ENCODE peak calls at places on chromosomes 11 and 22, in ten cellular contexts. One of them, this sample, is unnamed.

GRCh38 chr11:14193644-14194043 is 165.3 kb downstream of the RRAS2 start:
- DNase-seq in neural progenitor cell: peak; percentile 22
- DNase-seq in retinal pigment epithelial cell: no peak
- DNase-seq in Calu3: no peak
- DNase-seq in endothelial cell: no peak
- DNase-seq in thoracic aorta: no peak
- DNase-seq in heart left ventricle: no peak
- DNase-seq in dorsolateral prefrontal cortex: no peak
- DNase-seq in astrocyte of the spinal cord: no peak
- DNase-seq in progenitor cell of endocrine pancreas: no peak
- DNase-seq in this sample: no peak

GRCh38 chr11:61162092-61162935 is 1.1 kb upstream of the VPS37C start:
- DNase-seq in neural progenitor cell: no peak
- DNase-seq in retinal pigment epithelial cell: peak; percentile 40
- DNase-seq in Calu3: no peak
- DNase-seq in endothelial cell: no peak
- DNase-seq in thoracic aorta: no peak
- DNase-seq in heart left ventricle: peak; percentile 39
- DNase-seq in dorsolateral prefrontal cortex: peak; percentile 57
- DNase-seq in astrocyte of the spinal cord: peak; percentile 32
- DNase-seq in progenitor cell of endocrine pancreas: no peak
- DNase-seq in this sample: no peak

GRCh38 chr22:49505337-49506009 is 322.2 kb downstream of the BRD1 start:
- DNase-seq in neural progenitor cell: no peak
- DNase-seq in retinal pigment epithelial cell: no peak
- DNase-seq in Calu3: no peak
- DNase-seq in endothelial cell: no peak
- DNase-seq in thoracic aorta: no peak
- DNase-seq in heart left ventricle: no peak
- DNase-seq in dorsolateral prefrontal cortex: no peak
- DNase-seq in astrocyte of the spinal cord: no peak
- DNase-seq in progenitor cell of endocrine pancreas: no peak
- DNase-seq in this sample: no peak

GRCh38 chr22:37018815-37019308 is 385 bp downstream of the TST start:
- DNase-seq in neural progenitor cell: peak; percentile 72
- DNase-seq in retinal pigment epithelial cell: no peak
- DNase-seq in Calu3: peak; percentile 56
- DNase-seq in endothelial cell: peak; percentile 41
- DNase-seq in thoracic aorta: no peak
- DNase-seq in heart left ventricle: peak; percentile 74
- DNase-seq in dorsolateral prefrontal cortex: no peak
- DNase-seq in astrocyte of the spinal cord: peak; percentile 52
- DNase-seq in progenitor cell of endocrine pancreas: no peak
- DNase-seq in this sample: no peak

GRCh38 chr11:8748317-8748716 is 65.7 kb downstream of the RPL27A start:
- DNase-seq in neural progenitor cell: no peak
- DNase-seq in retinal pigment epithelial cell: no peak
- DNase-seq in Calu3: no peak
- DNase-seq in endothelial cell: no peak
- DNase-seq in thoracic aorta: no peak
- DNase-seq in heart left ventricle: no peak
- DNase-seq in dorsolateral prefrontal cortex: no peak
- DNase-seq in astrocyte of the spinal cord: no peak
- DNase-seq in progenitor cell of endocrine pancreas: no peak
- DNase-seq in this sample: no peak

GRCh38 chr22:17476838-17477237 is 86.5 kb upstream of the SLC25A18 start:
- DNase-seq in neural progenitor cell: no peak
- DNase-seq in retinal pigment epithelial cell: no peak
- DNase-seq in Calu3: no peak
- DNase-seq in endothelial cell: no peak
- DNase-seq in thoracic aorta: no peak
- DNase-seq in heart left ventricle: no peak
- DNase-seq in dorsolateral prefrontal cortex: no peak
- DNase-seq in astrocyte of the spinal cord: no peak
- DNase-seq in progenitor cell of endocrine pancreas: no peak
- DNase-seq in this sample: no peak

GRCh38 chr11:119000906-119001305 is 3.0 kb downstream of the CENATAC start:
- DNase-seq in neural progenitor cell: no peak
- DNase-seq in retinal pigment epithelial cell: no peak
- DNase-seq in Calu3: no peak
- DNase-seq in endothelial cell: no peak
- DNase-seq in thoracic aorta: no peak
- DNase-seq in heart left ventricle: no peak
- DNase-seq in dorsolateral prefrontal cortex: no peak
- DNase-seq in astrocyte of the spinal cord: no peak
- DNase-seq in progenitor cell of endocrine pancreas: no peak
- DNase-seq in this sample: no peak

GRCh38 chr22:19823191-19823590 is 31.5 kb downstream of the GNB1L start:
- DNase-seq in neural progenitor cell: no peak
- DNase-seq in retinal pigment epithelial cell: no peak
- DNase-seq in Calu3: no peak
- DNase-seq in endothelial cell: peak; percentile 1
- DNase-seq in thoracic aorta: no peak
- DNase-seq in heart left ventricle: no peak
- DNase-seq in dorsolateral prefrontal cortex: peak; percentile 4
- DNase-seq in astrocyte of the spinal cord: no peak
- DNase-seq in progenitor cell of endocrine pancreas: no peak
- DNase-seq in this sample: peak; percentile 76

GRCh38 chr11:14956111-14956510 is 16.0 kb downstream of the CALCA start:
- DNase-seq in neural progenitor cell: no peak
- DNase-seq in retinal pigment epithelial cell: no peak
- DNase-seq in Calu3: no peak
- DNase-seq in endothelial cell: no peak
- DNase-seq in thoracic aorta: no peak
- DNase-seq in heart left ventricle: no peak
- DNase-seq in dorsolateral prefrontal cortex: no peak
- DNase-seq in astrocyte of the spinal cord: no peak
- DNase-seq in progenitor cell of endocrine pancreas: no peak
- DNase-seq in this sample: no peak

GRCh38 chr11:60972182-60973030 is 926 bp downstream of the CD6 start:
- DNase-seq in neural progenitor cell: no peak
- DNase-seq in retinal pigment epithelial cell: no peak
- DNase-seq in Calu3: no peak
- DNase-seq in endothelial cell: no peak
- DNase-seq in thoracic aorta: no peak
- DNase-seq in heart left ventricle: no peak
- DNase-seq in dorsolateral prefrontal cortex: no peak
- DNase-seq in astrocyte of the spinal cord: no peak
- DNase-seq in progenitor cell of endocrine pancreas: no peak
- DNase-seq in this sample: no peak

GRCh38 chr11:5690736-5691135 is 1.1 kb downstream of the TRIM22 start:
- DNase-seq in neural progenitor cell: no peak
- DNase-seq in retinal pigment epithelial cell: no peak
- DNase-seq in Calu3: no peak
- DNase-seq in endothelial cell: no peak
- DNase-seq in thoracic aorta: no peak
- DNase-seq in heart left ventricle: no peak
- DNase-seq in dorsolateral prefrontal cortex: no peak
- DNase-seq in astrocyte of the spinal cord: peak; percentile 29
- DNase-seq in progenitor cell of endocrine pancreas: no peak
- DNase-seq in this sample: no peak

GRCh38 chr11:128653828-128654231 is 40.0 kb upstream of the FLI1 start:
- DNase-seq in neural progenitor cell: peak; percentile 42
- DNase-seq in retinal pigment epithelial cell: peak; percentile 44
- DNase-seq in Calu3: peak; percentile 25
- DNase-seq in endothelial cell: no peak
- DNase-seq in thoracic aorta: no peak
- DNase-seq in heart left ventricle: peak; percentile 54
- DNase-seq in dorsolateral prefrontal cortex: no peak
- DNase-seq in astrocyte of the spinal cord: peak; percentile 85
- DNase-seq in progenitor cell of endocrine pancreas: no peak
- DNase-seq in this sample: no peak
- TF ChIP-seq CTCF in neural progenitor cell: no peak
- TF ChIP-seq CTCF in retinal pigment epithelial cell: peak; percentile 20
- TF ChIP-seq CTCF in Calu3: no peak
- TF ChIP-seq CTCF in endothelial cell: no peak
- TF ChIP-seq CTCF in thoracic aorta: no peak
- TF ChIP-seq CTCF in heart left ventricle: no peak
- TF ChIP-seq CTCF in dorsolateral prefrontal cortex: no peak
- TF ChIP-seq CTCF in astrocyte of the spinal cord: no peak
- TF ChIP-seq CTCF in progenitor cell of endocrine pancreas: no peak
- TF ChIP-seq CTCF in this sample: peak; percentile 30

GRCh38 chr11:7577226-7577882 is 63.6 kb downstream of the PPFIBP2 start:
- DNase-seq in neural progenitor cell: no peak
- DNase-seq in retinal pigment epithelial cell: no peak
- DNase-seq in Calu3: no peak
- DNase-seq in endothelial cell: no peak
- DNase-seq in thoracic aorta: no peak
- DNase-seq in heart left ventricle: peak; percentile 59
- DNase-seq in dorsolateral prefrontal cortex: peak; percentile 10
- DNase-seq in astrocyte of the spinal cord: peak; percentile 18
- DNase-seq in progenitor cell of endocrine pancreas: no peak
- DNase-seq in this sample: no peak
- TF ChIP-seq CTCF in neural progenitor cell: no peak
- TF ChIP-seq CTCF in retinal pigment epithelial cell: peak; percentile 17
- TF ChIP-seq CTCF in Calu3: no peak
- TF ChIP-seq CTCF in endothelial cell: no peak
- TF ChIP-seq CTCF in thoracic aorta: no peak
- TF ChIP-seq CTCF in heart left ventricle: no peak
- TF ChIP-seq CTCF in dorsolateral prefrontal cortex: no peak
- TF ChIP-seq CTCF in astrocyte of the spinal cord: no peak
- TF ChIP-seq CTCF in progenitor cell of endocrine pancreas: no peak
- TF ChIP-seq CTCF in this sample: no peak

GRCh38 chr11:73592640-73593039 is 5.3 kb downstream of the FAM168A start:
- DNase-seq in neural progenitor cell: no peak
- DNase-seq in retinal pigment epithelial cell: no peak
- DNase-seq in Calu3: no peak
- DNase-seq in endothelial cell: no peak
- DNase-seq in thoracic aorta: no peak
- DNase-seq in heart left ventricle: no peak
- DNase-seq in dorsolateral prefrontal cortex: no peak
- DNase-seq in astrocyte of the spinal cord: no peak
- DNase-seq in progenitor cell of endocrine pancreas: no peak
- DNase-seq in this sample: no peak

GRCh38 chr11:73597340-73597955 is 464 bp downstream of the FAM168A start:
- DNase-seq in neural progenitor cell: no peak
- DNase-seq in retinal pigment epithelial cell: no peak
- DNase-seq in Calu3: no peak
- DNase-seq in endothelial cell: peak; percentile 5
- DNase-seq in thoracic aorta: peak; percentile 2
- DNase-seq in heart left ventricle: no peak
- DNase-seq in dorsolateral prefrontal cortex: peak; percentile 10
- DNase-seq in astrocyte of the spinal cord: no peak
- DNase-seq in progenitor cell of endocrine pancreas: no peak
- DNase-seq in this sample: no peak

GRCh38 chr11:73596547-73596946 is 1.4 kb downstream of the FAM168A start:
- DNase-seq in neural progenitor cell: no peak
- DNase-seq in retinal pigment epithelial cell: no peak
- DNase-seq in Calu3: no peak
- DNase-seq in endothelial cell: no peak
- DNase-seq in thoracic aorta: no peak
- DNase-seq in heart left ventricle: no peak
- DNase-seq in dorsolateral prefrontal cortex: no peak
- DNase-seq in astrocyte of the spinal cord: no peak
- DNase-seq in progenitor cell of endocrine pancreas: no peak
- DNase-seq in this sample: no peak

GRCh38 chr11:73598719-73599379 is 937 bp upstream of the FAM168A start:
- DNase-seq in neural progenitor cell: no peak
- DNase-seq in retinal pigment epithelial cell: no peak
- DNase-seq in Calu3: no peak
- DNase-seq in endothelial cell: no peak
- DNase-seq in thoracic aorta: no peak
- DNase-seq in heart left ventricle: no peak
- DNase-seq in dorsolateral prefrontal cortex: no peak
- DNase-seq in astrocyte of the spinal cord: no peak
- DNase-seq in progenitor cell of endocrine pancreas: no peak
- DNase-seq in this sample: no peak

DNA sequence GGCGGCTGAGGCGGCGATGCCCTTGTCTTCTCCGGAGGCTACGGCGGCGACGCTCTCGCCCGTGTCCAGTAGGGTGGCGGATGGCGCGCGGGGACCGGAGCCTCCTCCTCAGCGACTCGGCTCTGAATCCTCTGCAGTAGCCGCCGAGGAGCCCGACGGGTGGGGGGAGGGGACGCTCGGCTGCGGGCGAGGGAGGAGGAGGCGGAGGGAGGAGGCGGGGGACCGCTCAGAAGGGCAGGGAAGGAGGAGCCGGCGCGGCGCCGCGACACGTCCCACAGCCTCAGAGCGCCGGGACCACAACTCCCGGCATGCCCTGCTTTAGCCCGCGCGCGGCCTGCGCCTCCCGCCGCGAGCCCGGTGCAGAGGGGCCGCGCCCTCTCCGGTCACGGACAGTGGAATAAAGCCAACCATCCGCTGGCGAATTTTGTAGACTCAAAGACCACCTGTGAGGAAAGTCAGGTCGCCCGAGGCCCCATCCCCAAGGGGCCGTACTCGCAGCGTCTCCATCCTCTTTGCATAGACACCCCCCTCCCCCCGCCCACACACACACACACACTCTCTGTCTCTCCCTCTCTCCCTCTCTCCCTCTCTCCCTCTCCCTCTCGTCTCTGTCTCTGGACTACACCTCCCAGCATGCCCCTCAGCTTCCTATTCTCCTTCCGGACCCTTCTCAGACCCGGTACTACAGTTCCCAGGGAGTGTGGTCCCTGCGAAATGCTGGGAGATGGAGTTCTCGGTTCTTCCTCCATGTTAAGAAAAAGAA is at the start of gene FAM168A:
- DNase-seq in neural progenitor cell: peak; percentile 98
- DNase-seq in retinal pigment epithelial cell: peak; percentile 93
- DNase-seq in Calu3: peak; percentile 92
- DNase-seq in endothelial cell: peak; percentile 92
- DNase-seq in thoracic aorta: peak; percentile 81
- DNase-seq in heart left ventricle: peak; percentile 98
- DNase-seq in dorsolateral prefrontal cortex: peak; percentile 96
- DNase-seq in astrocyte of the spinal cord: peak; percentile 98
- DNase-seq in progenitor cell of endocrine pancreas: peak; percentile 93
- DNase-seq in this sample: peak; percentile 97
- TF ChIP-seq CTCF in neural progenitor cell: peak; percentile 42
- TF ChIP-seq CTCF in retinal pigment epithelial cell: no peak
- TF ChIP-seq CTCF in Calu3: no peak
- TF ChIP-seq CTCF in endothelial cell: no peak
- TF ChIP-seq CTCF in thoracic aorta: peak; percentile 46
- TF ChIP-seq CTCF in heart left ventricle: no peak
- TF ChIP-seq CTCF in dorsolateral prefrontal cortex: no peak
- TF ChIP-seq CTCF in astrocyte of the spinal cord: no peak
- TF ChIP-seq CTCF in progenitor cell of endocrine pancreas: peak; percentile 44
- TF ChIP-seq CTCF in this sample: peak; percentile 26

DNA sequence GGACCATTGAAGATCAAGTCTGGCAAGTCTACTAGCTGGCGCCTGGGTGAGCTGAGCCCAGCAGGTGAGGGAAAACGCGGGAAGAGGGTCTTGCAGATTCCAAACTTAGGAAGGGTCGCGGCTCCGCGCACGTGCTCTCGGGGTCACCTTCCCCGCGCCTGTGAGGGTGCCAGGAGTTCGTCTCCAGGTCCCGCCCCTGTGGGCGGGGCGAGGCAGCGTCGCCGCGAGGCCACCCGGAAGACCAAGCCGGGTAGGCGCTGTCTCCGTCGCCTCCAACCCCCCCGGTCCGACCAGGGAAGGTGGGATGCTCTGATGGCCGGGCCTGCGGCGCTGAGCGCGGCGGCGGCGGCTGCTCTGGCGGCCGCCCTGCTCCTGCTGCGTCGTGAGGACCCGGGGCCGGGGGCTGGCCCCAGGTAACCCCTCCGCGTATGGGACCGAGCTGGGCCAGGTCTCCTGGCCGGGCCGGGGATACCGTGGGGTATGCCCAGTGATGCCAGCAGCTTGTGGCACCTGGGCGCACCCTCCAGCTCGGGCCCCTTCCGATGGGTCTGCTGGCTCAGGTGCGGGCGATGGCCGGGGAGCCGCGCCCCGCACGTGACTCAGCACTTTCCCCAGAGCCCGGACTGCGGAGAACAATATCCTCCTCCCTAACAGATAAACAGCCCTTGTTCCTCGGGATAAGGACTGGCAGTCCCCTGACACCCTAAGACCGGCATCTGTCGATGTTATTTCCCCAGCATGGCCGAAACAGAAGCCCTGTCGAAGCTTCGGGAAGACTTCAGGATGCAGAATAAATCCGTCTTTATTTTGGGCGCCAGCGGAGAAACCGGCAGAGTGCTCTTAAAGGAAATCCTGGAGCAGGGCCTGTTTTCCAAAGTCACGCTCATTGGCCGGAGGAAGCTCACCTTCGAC is at the start of gene HTATIP2:
- DNase-seq in neural progenitor cell: peak; percentile 70
- DNase-seq in retinal pigment epithelial cell: no peak
- DNase-seq in Calu3: peak; percentile 76
- DNase-seq in endothelial cell: peak; percentile 37
- DNase-seq in thoracic aorta: no peak
- DNase-seq in heart left ventricle: peak; percentile 74
- DNase-seq in dorsolateral prefrontal cortex: peak; percentile 50
- DNase-seq in astrocyte of the spinal cord: peak; percentile 43
- DNase-seq in progenitor cell of endocrine pancreas: peak; percentile 26
- DNase-seq in this sample: no peak
- TF ChIP-seq CTCF in neural progenitor cell: no peak
- TF ChIP-seq CTCF in retinal pigment epithelial cell: no peak
- TF ChIP-seq CTCF in Calu3: no peak
- TF ChIP-seq CTCF in endothelial cell: no peak
- TF ChIP-seq CTCF in thoracic aorta: no peak
- TF ChIP-seq CTCF in heart left ventricle: no peak
- TF ChIP-seq CTCF in dorsolateral prefrontal cortex: no peak
- TF ChIP-seq CTCF in astrocyte of the spinal cord: no peak
- TF ChIP-seq CTCF in progenitor cell of endocrine pancreas: no peak
- TF ChIP-seq CTCF in this sample: no peak

This sample was measured in osteocyte.